ENCODE peak calls at places on chromosomes 13 and 19, in six cellular contexts. One of them, this sample, is unnamed.

GRCh38 chr13:62209539-62209938 is 793.9 kb upstream of the PCDH20 start:
- DNase-seq in WTC11: no peak
- DNase-seq in RCC 7860: no peak
- DNase-seq in amniotic stem cell: no peak
- DNase-seq in skeletal muscle cell: no peak
- DNase-seq in NCI-H2029 treated with DMSO at 0.1 percent for 48 hours: no peak
- DNase-seq in this sample: no peak

GRCh38 chr19:40571005-40571318 is 5.7 kb upstream of the SHKBP1 start:
- DNase-seq in RCC 7860: no peak
- DNase-seq in NCI-H2029 treated with DMSO at 0.1 percent for 48 hours: no peak
- DNase-seq in amniotic stem cell: no peak
- DNase-seq in WTC11: no peak
- DNase-seq in skeletal muscle cell: no peak
- DNase-seq in this sample: no peak

GRCh38 chr19:42166336-42166735 is 34.1 kb upstream of the POU2F2 start:
- DNase-seq in NCI-H2029 treated with DMSO at 0.1 percent for 48 hours: no peak
- DNase-seq in RCC 7860: no peak
- DNase-seq in skeletal muscle cell: no peak
- DNase-seq in amniotic stem cell: no peak
- DNase-seq in WTC11: no peak
- DNase-seq in this sample: no peak

GRCh38 chr13:51317262-51317661 is 22.2 kb upstream of the SERPINE3 start:
- DNase-seq in skeletal muscle cell: peak
- DNase-seq in NCI-H2029 treated with DMSO at 0.1 percent for 48 hours: no peak
- DNase-seq in amniotic stem cell: no peak
- DNase-seq in WTC11: no peak
- DNase-seq in RCC 7860: no peak
- DNase-seq in this sample: no peak

GRCh38 chr19:2950286-2951124 is 5.7 kb upstream of the ZNF77 start:
- DNase-seq in NCI-H2029 treated with DMSO at 0.1 percent for 48 hours: peak
- DNase-seq in RCC 7860: peak
- DNase-seq in WTC11: peak
- DNase-seq in amniotic stem cell: peak
- DNase-seq in skeletal muscle cell: peak
- DNase-seq in this sample: peak

GRCh38 chr13:97134364-97135095 is 87.6 kb upstream of the MBNL2 start:
- DNase-seq in skeletal muscle cell: no peak
- DNase-seq in NCI-H2029 treated with DMSO at 0.1 percent for 48 hours: no peak
- DNase-seq in RCC 7860: no peak
- DNase-seq in WTC11: no peak
- DNase-seq in amniotic stem cell: no peak
- DNase-seq in this sample: no peak

GRCh38 chr13:62113145-62113544 is 697.5 kb upstream of the PCDH20 start:
- DNase-seq in WTC11: no peak
- DNase-seq in amniotic stem cell: no peak
- DNase-seq in skeletal muscle cell: no peak
- DNase-seq in RCC 7860: no peak
- DNase-seq in NCI-H2029 treated with DMSO at 0.1 percent for 48 hours: no peak
- DNase-seq in this sample: no peak

GRCh38 chr13:45243072-45243471 is 42.2 kb upstream of the KCTD4 start:
- DNase-seq in WTC11: peak
- DNase-seq in amniotic stem cell: no peak
- DNase-seq in NCI-H2029 treated with DMSO at 0.1 percent for 48 hours: no peak
- DNase-seq in skeletal muscle cell: no peak
- DNase-seq in RCC 7860: no peak
- DNase-seq in this sample: no peak

GRCh38 chr13:114145722-114146121 is 13.3 kb upstream of the RASA3 start:
- DNase-seq in amniotic stem cell: no peak
- DNase-seq in skeletal muscle cell: no peak
- DNase-seq in WTC11: no peak
- DNase-seq in NCI-H2029 treated with DMSO at 0.1 percent for 48 hours: no peak
- DNase-seq in RCC 7860: no peak
- DNase-seq in this sample: no peak

GRCh38 chr13:102273111-102273510 is 128.7 kb downstream of the FGF14 start:
- DNase-seq in skeletal muscle cell: no peak
- DNase-seq in amniotic stem cell: no peak
- DNase-seq in NCI-H2029 treated with DMSO at 0.1 percent for 48 hours: no peak
- DNase-seq in RCC 7860: no peak
- DNase-seq in WTC11: no peak
- DNase-seq in this sample: no peak

GRCh38 chr13:36796052-36796451 is 23.0 kb upstream of the RFXAP start:
- DNase-seq in NCI-H2029 treated with DMSO at 0.1 percent for 48 hours: no peak
- DNase-seq in skeletal muscle cell: no peak
- DNase-seq in WTC11: no peak
- DNase-seq in amniotic stem cell: no peak
- DNase-seq in RCC 7860: no peak
- DNase-seq in this sample: no peak

GRCh38 chr13:112103971-112104872 is 37.3 kb downstream of the SOX1 start:
- DNase-seq in WTC11: peak
- DNase-seq in amniotic stem cell: no peak
- DNase-seq in NCI-H2029 treated with DMSO at 0.1 percent for 48 hours: no peak
- DNase-seq in RCC 7860: no peak
- DNase-seq in skeletal muscle cell: no peak
- DNase-seq in this sample: no peak

GRCh38 chr19:57850553-57851017 is 926 bp downstream of the ZNF587 start:
- DNase-seq in NCI-H2029 treated with DMSO at 0.1 percent for 48 hours: no peak
- DNase-seq in RCC 7860: peak
- DNase-seq in amniotic stem cell: peak
- DNase-seq in WTC11: peak
- DNase-seq in skeletal muscle cell: peak
- DNase-seq in this sample: no peak

GRCh38 chr13:66933994-66934393 is 296.1 kb downstream of the PCDH9 start:
- DNase-seq in skeletal muscle cell: peak
- DNase-seq in WTC11: no peak
- DNase-seq in NCI-H2029 treated with DMSO at 0.1 percent for 48 hours: no peak
- DNase-seq in amniotic stem cell: peak
- DNase-seq in RCC 7860: peak
- DNase-seq in this sample: peak

GRCh38 chr13:64959276-64959675 is 2270.9 kb downstream of the PCDH9 start:
- DNase-seq in WTC11: no peak
- DNase-seq in NCI-H2029 treated with DMSO at 0.1 percent for 48 hours: no peak
- DNase-seq in skeletal muscle cell: no peak
- DNase-seq in RCC 7860: no peak
- DNase-seq in amniotic stem cell: no peak
- DNase-seq in this sample: no peak

GRCh38 chr19:49689133-49690072 is at the start of gene ADM5:
- DNase-seq in WTC11: peak
- DNase-seq in RCC 7860: no peak
- DNase-seq in skeletal muscle cell: no peak
- DNase-seq in amniotic stem cell: no peak
- DNase-seq in NCI-H2029 treated with DMSO at 0.1 percent for 48 hours: peak
- DNase-seq in this sample: no peak

GRCh38 chr19:54572696-54573311 is 786 bp upstream of the LILRA2 start:
- DNase-seq in WTC11: no peak
- DNase-seq in NCI-H2029 treated with DMSO at 0.1 percent for 48 hours: no peak
- DNase-seq in skeletal muscle cell: no peak
- DNase-seq in amniotic stem cell: no peak
- DNase-seq in RCC 7860: no peak
- DNase-seq in this sample: no peak

This sample was measured in AG04450.